ENCODE peak calls at places on chromosomes 13 and 19, in nine cellular contexts. I is esophagus muscularis mucosa, X is GM23338, F is LNCaP clone FGC, C is IMR-90, S is HFF-Myc, D is brain microvascular endothelial cell, O is neural progenitor cell, V is astrocyte. N is an unnamed sample.

GRCh38 chr19:10724573-10725071 is 6.7 kb downstream of the DNM2 start:
- DNase-seq in O (no peak), C (no peak), D (no peak), X (no peak), S (no peak), V (no peak), I (no peak), F (no peak), N (peak; percentile 68)

GRCh38 chr19:24052811-24053210 is 34.2 kb upstream of the ZNF254 start:
- DNase-seq in V (no peak), F (no peak), I (no peak), D (no peak), X (no peak), S (no peak), C (peak; percentile 59), O (no peak), N (peak; percentile 17)

GRCh38 chr19:11264452-11265176 is 2.3 kb upstream of the DOCK6 start:
- DNase-seq in O (no peak), D (no peak), F (no peak), X (peak; percentile 70), S (no peak), I (no peak), C (no peak), V (no peak), N (no peak)

GRCh38 chr19:38685666-38686529 is 38.4 kb downstream of the ACTN4 start:
- DNase-seq in F (peak; percentile 37), I (no peak), V (peak; percentile 53), S (no peak), X (peak; percentile 80), C (peak; percentile 73), O (peak; percentile 80), D (peak; percentile 70), N (peak; percentile 53)

GRCh38 chr19:58022283-58022660 is 11.6 kb upstream of the ZSCAN1 start:
- DNase-seq in V (no peak), D (no peak), F (no peak), O (no peak), X (peak; percentile 55), I (no peak), C (no peak), S (no peak), N (no peak)

GRCh38 chr13:98004107-98004506 is 50.6 kb downstream of the IPO5 start:
- DNase-seq in O (no peak), F (peak; percentile 69), V (peak; percentile 75), X (no peak), I (no peak), C (peak; percentile 94), S (no peak), D (peak; percentile 70), N (peak; percentile 7)

GRCh38 chr19:46515879-46516350 is 20.2 kb upstream of the PNMA8B start:
- DNase-seq in D (peak; percentile 26), F (no peak), O (peak; percentile 57), S (peak; percentile 27), X (peak; percentile 80), C (peak; percentile 33), I (no peak), V (peak; percentile 14), N (peak; percentile 40)

GRCh38 chr19:29679598-29680210 is 14.4 kb downstream of the PLEKHF1 start:
- DNase-seq in I (no peak), X (no peak), O (no peak), S (no peak), F (no peak), V (no peak), D (no peak), C (no peak), N (no peak)

GRCh38 chr13:41018583-41018909 is 570 bp downstream of the ELF1 start:
- DNase-seq in I (no peak), F (no peak), C (no peak), D (no peak), V (no peak), X (no peak), S (no peak), O (no peak), N (no peak)

GRCh38 chr13:41017744-41018582 is 1.2 kb downstream of the ELF1 start:
- DNase-seq in V (no peak), I (no peak), C (peak; percentile 19), S (no peak), X (no peak), O (no peak), D (no peak), F (no peak), N (no peak)

GRCh38 chr13:41015920-41016319 is 3.2 kb downstream of the ELF1 start:
- DNase-seq in V (no peak), S (no peak), X (no peak), F (no peak), D (no peak), I (no peak), O (no peak), C (no peak), N (no peak)

GRCh38 chr13:41019027-41019487 is at the start of gene ELF1:
- DNase-seq in C (peak; percentile 52), S (peak; percentile 51), F (peak; percentile 58), V (peak; percentile 65), I (no peak), D (peak; percentile 48), X (peak; percentile 35), O (no peak), N (peak; percentile 54)

DNA sequence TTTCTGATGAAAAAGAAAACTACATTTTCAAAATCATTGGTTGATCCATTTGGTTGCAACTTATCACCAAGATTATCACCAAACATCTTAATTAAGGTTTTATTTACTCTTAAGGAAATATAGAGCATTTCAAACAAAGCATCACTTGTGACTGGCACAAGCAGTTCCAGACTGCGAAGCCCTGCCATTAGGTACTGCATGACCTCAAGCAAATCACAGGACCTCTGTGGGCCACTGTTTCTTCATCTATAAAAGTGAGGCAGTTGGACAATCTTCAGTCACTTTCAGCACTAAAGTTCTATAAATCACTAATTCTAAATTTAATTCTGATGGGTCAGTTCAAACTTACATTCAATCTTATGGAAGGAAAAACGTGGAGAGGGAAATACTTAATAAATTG is 2.0 kb downstream of the ELF1 start:
- DNase-seq in V (no peak), O (no peak), C (no peak), X (no peak), I (no peak), S (no peak), F (no peak), D (no peak), N (no peak)
- H3K4me3 ChIP-seq in V (no peak overlapping the region), O (no peak overlapping the region), C (no peak overlapping the region), X (no peak overlapping the region), I (peak overlapping the region; percentile 21), S (no peak overlapping the region), F (peak overlapping the region; percentile 48), D (no peak overlapping the region), N (no peak overlapping the region)

DNA sequence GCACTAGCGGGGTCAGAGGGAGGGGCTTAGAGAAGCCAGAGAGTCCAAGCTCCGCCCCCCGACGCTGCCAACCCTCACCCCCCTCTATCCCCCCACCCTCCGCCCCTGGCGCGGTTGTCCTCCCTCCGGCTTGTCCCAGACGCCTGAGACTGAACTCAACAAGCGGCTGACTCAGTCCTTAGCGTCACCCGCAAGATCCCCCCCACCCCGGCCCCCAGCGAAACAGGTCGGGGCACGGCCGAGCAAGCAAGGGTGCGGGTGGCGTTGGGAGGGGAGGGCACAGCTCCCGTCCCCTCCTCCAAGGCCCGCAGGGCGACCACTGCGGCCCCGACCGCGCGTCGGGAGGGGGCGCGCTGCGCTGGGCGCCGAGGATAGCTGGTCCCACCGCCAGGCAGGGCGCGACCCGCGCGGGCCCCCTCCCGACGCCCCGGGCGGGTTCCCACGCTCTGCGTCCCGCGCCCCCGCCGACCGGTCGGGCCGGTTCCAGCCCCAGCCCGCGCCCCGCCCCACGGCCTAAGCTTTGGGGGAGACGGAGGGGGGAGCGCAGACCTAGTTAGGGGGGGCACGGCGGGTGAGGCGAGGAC is 5.3 kb downstream of the NOTCH3 start:
- DNase-seq in V (peak; percentile 42), X (peak; percentile 93), S (no peak), I (no peak), O (peak; percentile 93), F (no peak), D (peak; percentile 79), C (peak; percentile 61), N (peak; percentile 58)
- TF ChIP-seq CTCF in V (no peak), X (peak; percentile 54), S (no peak), I (no peak), O (peak; percentile 55), F (peak; percentile 27), D (peak; percentile 25), C (peak; percentile 42), N (no peak)

GRCh38 chr19:33366127-33366526 is 7.4 kb upstream of the CEBPG start:
- DNase-seq in S (no peak), V (no peak), X (no peak), I (no peak), D (no peak), O (no peak), F (no peak), C (no peak), N (no peak)

GRCh38 chr19:33365676-33366075 is 7.8 kb upstream of the CEBPG start:
- DNase-seq in C (no peak), D (no peak), I (no peak), V (no peak), O (no peak), X (no peak), F (no peak), S (no peak), N (no peak)

GRCh38 chr19:33368074-33368864 is 5.2 kb upstream of the CEBPG start:
- DNase-seq in X (no peak), S (no peak), O (no peak), F (no peak), V (peak; percentile 32), D (peak; percentile 36), I (no peak), C (peak; percentile 65), N (no peak)

GRCh38 chr19:33370783-33371182 is 2.7 kb upstream of the CEBPG start:
- DNase-seq in I (no peak), V (no peak), O (no peak), S (no peak), F (no peak), X (no peak), C (no peak), D (no peak), N (no peak)

DNA sequence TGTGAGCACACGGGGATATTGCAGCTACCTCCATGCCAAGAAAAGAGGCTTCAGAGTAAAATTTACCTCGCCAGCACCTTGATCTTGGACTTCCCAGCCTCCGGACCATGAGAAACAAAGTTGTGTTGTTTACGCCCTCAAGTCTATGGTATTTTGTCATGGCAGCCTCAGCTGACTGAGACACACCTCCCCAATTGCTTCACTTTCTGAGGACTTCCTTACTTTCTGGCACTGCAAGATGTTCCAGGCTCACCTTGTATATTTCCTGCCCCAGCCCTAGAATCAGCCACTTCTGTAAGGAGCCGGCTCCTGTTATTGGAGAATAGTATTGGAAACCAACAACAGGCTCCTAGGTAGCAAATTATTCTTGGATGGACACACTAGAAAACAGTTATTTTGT is 6.6 kb upstream of the CEBPG start:
- DNase-seq in D (no peak), X (no peak), V (no peak), I (no peak), C (no peak), O (no peak), S (no peak), F (no peak), N (no peak)
- H3K4me3 ChIP-seq in D (no peak overlapping the region), X (no peak overlapping the region), V (no peak overlapping the region), I (no peak overlapping the region), C (no peak overlapping the region), O (no peak overlapping the region), S (no peak overlapping the region), F (no peak overlapping the region), N (no peak overlapping the region)

DNA sequence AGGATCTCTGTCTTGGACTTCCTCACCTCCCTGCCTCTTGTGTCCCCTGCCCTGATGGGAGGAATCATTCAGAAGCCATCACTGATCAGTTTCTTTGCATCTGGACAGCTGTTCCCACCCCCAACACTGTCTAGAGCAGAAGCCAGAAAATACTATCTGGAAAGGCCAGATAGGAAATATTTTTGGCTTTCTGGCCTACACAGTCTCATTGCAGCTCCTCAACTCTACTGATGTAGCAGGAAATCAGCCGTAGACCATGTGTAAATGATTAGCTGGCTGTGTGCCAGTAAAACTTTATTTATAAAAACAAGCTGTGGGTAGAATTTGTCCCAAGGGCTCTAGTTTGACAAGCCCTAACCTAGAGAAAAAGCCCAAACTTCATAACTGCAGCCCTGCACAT is 5.6 kb downstream of the SIGLEC7 start:
- DNase-seq in C (no peak), D (no peak), F (no peak), S (no peak), V (no peak), I (no peak), O (no peak), X (no peak), N (no peak)
- TF ChIP-seq CTCF in C (no peak), D (no peak), F (no peak), S (no peak), V (no peak), I (no peak), O (no peak), X (no peak), N (no peak)

N was measured in AG10803.